ENCODE peak calls at places on chromosomes 2 and 18, in seven cellular contexts. V, J, I, M, O, U and D are unnamed samples.

GRCh38 chr2:221958224-221958623 is 340.6 kb downstream of the PAX3 start:
- DNase-seq in O (no peak), U (no peak), I (no peak), M (no peak), J (no peak), V (no peak), D (no peak)

GRCh38 chr2:43201497-43201896 is 24.9 kb downstream of the ZFP36L2 start:
- DNase-seq in J (no peak), V (no peak), M (no peak), O (no peak), I (no peak), U (no peak), D (no peak)

GRCh38 chr18:52348209-52348608 is 8.2 kb downstream of the DCC start:
- DNase-seq in I (peak; percentile 24), J (no peak), U (no peak), O (no peak), M (no peak), V (no peak), D (no peak)

GRCh38 chr2:8298783-8299182 is 383.1 kb upstream of the ID2 start:
- DNase-seq in J (no peak), M (peak; percentile 72), V (peak; percentile 49), I (no peak), U (peak; percentile 71), O (no peak), D (no peak)

GRCh38 chr2:167783266-167784070 is 463.9 kb downstream of the STK39 start:
- DNase-seq in V (no peak), J (no peak), I (no peak), M (no peak), U (no peak), O (no peak), D (peak; percentile 40)

GRCh38 chr18:35155403-35156117 is 85.3 kb upstream of the ZNF397 start:
- DNase-seq in J (no peak), O (peak; percentile 75), V (no peak), I (no peak), U (no peak), M (peak; percentile 43), D (no peak)

GRCh38 chr2:207202645-207203044 is 36.9 kb upstream of the KLF7 start:
- DNase-seq in M (no peak), U (no peak), I (peak; percentile 28), V (no peak), J (no peak), O (no peak), D (no peak)

GRCh38 chr2:31138037-31138962 is at the start of gene GALNT14:
- DNase-seq in J (peak; percentile 96), V (peak; percentile 58), M (peak; percentile 33), O (peak; percentile 63), U (peak; percentile 70), I (no peak), D (peak; percentile 31)

GRCh38 chr2:128236491-128237035 is 82.1 kb downstream of the HS6ST1 start:
- DNase-seq in U (no peak), J (no peak), O (no peak), M (peak; percentile 46), I (no peak), V (no peak), D (no peak)

GRCh38 chr2:174344716-174345472 is 10.1 kb downstream of the SP9 start:
- DNase-seq in U (no peak), I (peak; percentile 57), J (no peak), O (no peak), V (no peak), M (no peak), D (no peak)

GRCh38 chr18:52572036-52572750 is 232.2 kb downstream of the DCC start:
- DNase-seq in J (no peak), U (no peak), I (no peak), M (no peak), V (no peak), O (no peak), D (no peak)

GRCh38 chr2:203951366-203951902 is 14.9 kb downstream of the ICOS start:
- DNase-seq in O (no peak), I (no peak), M (no peak), V (no peak), U (no peak), J (no peak), D (no peak)

GRCh38 chr2:138272524-138273210 is 228.9 kb upstream of the SPOPL start:
- DNase-seq in J (no peak), I (no peak), M (no peak), V (no peak), O (no peak), U (no peak), D (no peak)

GRCh38 chr2:5725794-5726463 is 33.7 kb downstream of the SOX11 start:
- DNase-seq in U (no peak), M (no peak), V (no peak), O (no peak), I (no peak), J (no peak), D (no peak)

GRCh38 chr2:224586127-224586702 is 1.1 kb upstream of the CUL3 start:
- DNase-seq in J (no peak), M (no peak), V (no peak), U (no peak), O (no peak), I (no peak), D (no peak)

GRCh38 chr2:634041-634440 is 43.2 kb downstream of the TMEM18 start:
- DNase-seq in I (no peak), U (no peak), J (no peak), M (no peak), O (no peak), V (no peak), D (no peak)

GRCh38 chr2:222613715-222614331 is 42.1 kb downstream of the FARSB start:
- DNase-seq in I (peak; percentile 37), V (no peak), U (no peak), J (peak; percentile 71), O (no peak), M (no peak), D (no peak)

GRCh38 chr2:219176818-219177593 is at the start of gene CNPPD1:
- DNase-seq in V (peak; percentile 91), M (peak; percentile 85), J (peak; percentile 55), I (peak; percentile 89), U (peak; percentile 94), O (peak; percentile 88), D (peak; percentile 82)

GRCh38 chr2:27920148-27920885 is 29.8 kb downstream of the BABAM2 start:
- DNase-seq in U (no peak), J (peak; percentile 48), O (no peak), I (no peak), V (no peak), M (no peak), D (no peak)

GRCh38 chr18:51153659-51154371 is 43.7 kb downstream of the MEX3C start:
- DNase-seq in M (no peak), I (no peak), U (no peak), J (no peak), V (no peak), O (no peak), D (no peak)

GRCh38 chr2:239223029-239223329 is 177.8 kb downstream of the HDAC4 start:
- DNase-seq in U (no peak), I (no peak), M (no peak), V (no peak), J (no peak), O (no peak), D (no peak)

GRCh38 chr2:189049709-189050108 is 75.5 kb downstream of the COL3A1 start:
- DNase-seq in M (no peak), J (no peak), V (no peak), I (no peak), U (no peak), O (no peak), D (no peak)

GRCh38 chr2:169714699-169715098 is 18.9 kb upstream of the KLHL23 start:
- DNase-seq in O (no peak), M (no peak), J (no peak), V (no peak), U (no peak), I (no peak), D (no peak)
- H3K4me3 ChIP-seq in O (no peak overlapping the region), M (no peak overlapping the region), J (no peak overlapping the region), V (no peak overlapping the region), U (no peak overlapping the region), I (no peak overlapping the region), D (no peak overlapping the region)

GRCh38 chr2:19358242-19359020 is at the start of gene OSR1:
- DNase-seq in V (peak; percentile 72), O (peak; percentile 49), U (peak; percentile 90), M (peak; percentile 74), J (peak; percentile 80), I (no peak), D (peak; percentile 82)
- H3K4me1 ChIP-seq in V (peaks cover 8% of the 10 kb centered on the region), O (peaks cover 43% of the 10 kb centered on the region), U (peaks cover 43% of the 10 kb centered on the region), M (peaks cover 12% of the 10 kb centered on the region), J (peaks cover 12% of the 10 kb centered on the region), I (peaks cover 15% of the 10 kb centered on the region), D (no peaks in the 10 kb centered on the region)

GRCh38 chr2:159736048-159736447 is 23.7 kb downstream of the MARCHF7 start:
- DNase-seq in I (no peak), O (no peak), M (no peak), V (no peak), J (no peak), U (no peak), D (no peak)

GRCh38 chr2:159737292-159737916 is 25.1 kb downstream of the MARCHF7 start:
- DNase-seq in V (no peak), I (no peak), U (no peak), M (no peak), O (no peak), J (no peak), D (no peak)

GRCh38 chr2:159735648-159736047 is 23.3 kb downstream of the MARCHF7 start:
- DNase-seq in V (no peak), J (no peak), I (no peak), O (no peak), M (no peak), U (no peak), D (no peak)

GRCh38 chr2:159737917-159738296 is 25.6 kb downstream of the MARCHF7 start:
- DNase-seq in O (no peak), V (peak; percentile 44), J (no peak), I (no peak), M (no peak), U (no peak), D (no peak)

DNA sequence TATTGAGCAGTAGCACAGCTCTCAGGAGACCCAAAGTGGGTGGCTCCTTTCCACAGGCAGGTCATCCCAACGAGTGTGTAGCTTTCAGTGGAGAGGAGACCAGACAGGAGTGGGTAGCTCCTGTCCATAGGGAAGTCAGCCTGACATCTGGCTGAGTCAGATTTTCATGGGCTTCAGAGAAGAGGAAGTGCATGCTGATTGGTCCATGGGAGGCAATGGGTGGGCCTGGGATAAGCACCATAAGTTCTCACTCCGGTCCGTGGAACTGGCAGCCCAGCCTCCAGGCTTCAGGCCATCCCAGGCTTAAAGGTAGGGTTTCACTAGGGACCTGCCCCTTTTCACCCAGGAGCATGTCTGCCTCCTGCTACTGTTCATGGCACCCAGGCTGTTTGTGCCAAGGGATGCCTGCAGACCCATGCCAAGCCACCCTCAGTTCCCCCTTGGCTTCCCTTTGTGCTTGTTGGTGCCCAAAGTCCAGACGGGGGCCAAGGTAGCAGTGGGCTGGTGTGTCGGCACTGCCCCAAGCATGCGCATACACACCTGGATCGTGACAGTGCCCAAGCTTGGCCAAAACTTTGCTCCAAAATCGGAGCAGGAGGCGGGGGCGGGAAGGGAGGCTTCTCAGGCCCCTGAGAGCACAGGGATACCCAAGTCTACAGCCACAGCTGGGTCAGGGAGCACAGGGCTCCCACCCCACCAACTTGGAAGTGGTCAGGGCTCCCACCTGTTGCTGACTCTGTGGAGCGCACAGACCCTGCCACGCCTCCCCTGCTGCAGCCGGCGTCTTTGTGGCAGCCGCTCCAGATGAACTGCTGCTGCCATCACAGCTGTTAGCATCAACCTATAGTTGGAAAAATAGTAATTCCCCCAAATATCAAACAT is 26.4 kb downstream of the MARCHF7 start:
- DNase-seq in O (no peak), I (no peak), J (no peak), U (no peak), M (no peak), V (no peak), D (no peak)
- TF ChIP-seq POLR2A in O (no peak), I (no peak), J (no peak), U (no peak), M (no peak), V (no peak), D (no peak)

GRCh38 chr2:64259301-64259700 is 115.1 kb upstream of the PELI1 start:
- DNase-seq in J (no peak), O (no peak), V (peak; percentile 70), M (no peak), I (no peak), U (no peak), D (no peak)
- H3K4me3 ChIP-seq in J (no peak overlapping the region), O (no peak overlapping the region), V (no peak overlapping the region), M (no peak overlapping the region), I (no peak overlapping the region), U (no peak overlapping the region), D (no peak overlapping the region)